ENCODE peak calls at places on chromosomes 2 and 18, in six cellular contexts. S is neuronal stem cell, K is NB4, L is sigmoid colon, U is GM23338, E is coronary artery. G is an unnamed sample.

GRCh38 chr2:46655551-46656436 is 176.4 kb downstream of the TMEM247 start:
- DNase-seq in S (no peak), K (no peak), L (no peak), U (no peak), E (no peak), G (no peak)

GRCh38 chr2:47782557-47783490 is at the start of gene MSH6:
- DNase-seq in S (peak; percentile 92), K (peak; percentile 94), L (peak; percentile 93), U (peak; percentile 92), E (peak; percentile 92), G (peak; percentile 62)

GRCh38 chr2:31987454-31987853 is 23.4 kb downstream of the MEMO1 start:
- DNase-seq in S (no peak), K (peak; percentile 19), L (no peak), U (no peak), E (no peak), G (no peak)

GRCh38 chr2:113198790-113199612 is 25.2 kb downstream of the PSD4 start:
- DNase-seq in S (peak; percentile 74), K (no peak), L (peak; percentile 80), U (peak; percentile 89), E (no peak), G (no peak)

GRCh38 chr2:61193670-61194561 is 31.9 kb downstream of the C2orf74 start:
- DNase-seq in S (no peak), K (peak; percentile 26), L (no peak), U (no peak), E (no peak), G (no peak)

GRCh38 chr2:151638188-151638933 is 95.9 kb downstream of the NEB start:
- DNase-seq in S (no peak), K (peak; percentile 31), L (no peak), U (no peak), E (no peak), G (no peak)

GRCh38 chr2:146321175-146321574 is 1523.7 kb upstream of the ACVR2A start:
- DNase-seq in S (no peak), K (no peak), L (no peak), U (peak; percentile 1), E (no peak), G (no peak)

GRCh38 chr2:221589696-221590095 is 17.6 kb upstream of the EPHA4 start:
- DNase-seq in S (no peak), K (no peak), L (no peak), U (no peak), E (no peak), G (no peak)

GRCh38 chr18:24629926-24630325 is 169.5 kb downstream of the HRH4 start:
- DNase-seq in S (no peak), K (no peak), L (no peak), U (no peak), E (no peak), G (no peak)

GRCh38 chr2:10385933-10386773 is 62.0 kb downstream of the ODC1 start:
- DNase-seq in S (no peak), K (peak; percentile 50), L (no peak), U (no peak), E (no peak), G (no peak)

GRCh38 chr2:25044990-25045389 is 3.1 kb downstream of the EFR3B start:
- DNase-seq in S (no peak), K (no peak), L (no peak), U (no peak), E (no peak), G (no peak)

GRCh38 chr2:98910349-98911125 is 25.5 kb downstream of the CRACDL start:
- DNase-seq in S (no peak), K (no peak), L (peak; percentile 48), U (no peak), E (no peak), G (no peak)

GRCh38 chr2:98563394-98563793 is 44.9 kb downstream of the COA5 start:
- DNase-seq in S (no peak), K (no peak), L (no peak), U (no peak), E (no peak), G (no peak)

GRCh38 chr2:234960091-234961088 is 8.6 kb downstream of the SH3BP4 start:
- DNase-seq in S (no peak), K (no peak), L (no peak), U (peak; percentile 32), E (peak; percentile 35), G (no peak)

GRCh38 chr18:35122586-35123224 is 81.5 kb downstream of the MAPRE2 start:
- DNase-seq in S (no peak), K (no peak), L (no peak), U (peak; percentile 82), E (no peak), G (no peak)

GRCh38 chr2:53403836-53404413 is 363.7 kb upstream of the CHAC2 start:
- DNase-seq in S (no peak), K (peak; percentile 11), L (no peak), U (no peak), E (no peak), G (no peak)

GRCh38 chr2:16671760-16672159 is 6.1 kb upstream of the CYRIA start:
- DNase-seq in S (no peak), K (no peak), L (no peak), U (no peak), E (no peak), G (no peak)

DNA sequence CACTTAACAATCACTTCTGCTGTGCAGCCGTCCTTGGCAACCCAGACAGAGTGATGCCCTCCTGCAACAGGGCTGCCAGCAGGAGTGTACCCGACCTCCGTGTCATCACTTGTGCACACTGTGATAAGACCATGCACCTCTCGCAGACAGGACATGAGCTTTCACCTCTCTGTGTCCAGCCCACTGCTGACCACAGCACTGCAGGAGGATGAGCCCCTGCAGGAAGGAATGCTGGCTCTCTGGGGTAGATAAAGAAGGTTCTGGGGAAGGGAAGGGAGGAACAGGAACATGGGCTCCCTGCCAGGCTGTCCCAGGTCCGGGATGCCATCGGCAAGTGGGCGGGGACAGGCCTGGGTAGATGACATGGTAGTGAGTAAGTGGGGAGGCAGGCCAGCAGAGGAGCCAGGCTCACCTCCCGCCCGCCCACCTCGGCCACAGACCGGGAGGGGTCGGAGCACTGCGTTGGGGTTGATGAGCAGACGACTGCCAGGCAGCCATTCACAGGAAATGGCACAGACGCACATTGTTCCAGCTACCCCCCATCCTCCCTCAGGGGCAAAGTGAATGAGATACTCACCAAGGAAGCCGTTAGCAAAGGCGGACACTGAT is 18.6 kb upstream of the COL6A3 start:
- DNase-seq in S (no peak), K (no peak), L (no peak), U (no peak), E (no peak), G (no peak)
- H3K4me3 ChIP-seq in S (no peak overlapping the region), K (no peak overlapping the region), L (no peak overlapping the region), U (no peak overlapping the region), E (no peak overlapping the region), G (no peak overlapping the region)

DNA sequence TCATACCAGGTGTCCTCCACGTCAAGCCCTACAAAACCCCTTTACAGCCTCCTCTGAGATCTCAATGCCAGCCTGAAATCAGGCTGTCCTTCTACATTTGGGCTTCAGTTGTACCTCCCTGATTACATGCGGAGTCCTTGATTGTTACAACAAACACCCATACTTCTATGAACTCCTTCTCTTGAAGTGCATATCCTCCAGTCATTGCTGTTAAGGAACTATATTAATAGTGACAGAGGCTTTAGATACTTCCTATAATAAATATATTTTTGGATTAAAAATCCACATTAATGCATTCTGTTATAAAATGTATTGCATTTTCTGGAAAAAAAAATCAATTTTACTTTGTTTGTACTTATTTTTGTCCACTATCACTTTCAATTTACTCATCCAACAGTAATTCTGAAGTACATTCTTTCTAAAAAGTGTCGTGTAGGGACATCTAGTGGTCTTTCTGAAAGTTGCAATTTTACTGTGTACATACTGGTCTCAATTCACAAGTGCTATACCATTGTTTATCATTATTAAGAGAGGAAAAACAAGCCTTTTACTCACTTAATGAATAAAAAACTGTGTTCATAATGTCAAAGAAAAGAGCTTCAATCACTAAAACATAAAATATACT is 316.4 kb downstream of the DSEL start:
- DNase-seq in S (peak; percentile 48), K (peak; percentile 52), L (no peak), U (peak; percentile 69), E (no peak), G (peak; percentile 53)
- H3K4me3 ChIP-seq in S (no peak overlapping the region), K (no peak overlapping the region), L (no peak overlapping the region), U (no peak overlapping the region), E (no peak overlapping the region), G (no peak overlapping the region)

GRCh38 chr2:182831097-182831496 is 35.3 kb downstream of the FRZB start:
- DNase-seq in S (no peak), K (no peak), L (no peak), U (no peak), E (no peak), G (no peak)

GRCh38 chr2:182827182-182827879 is 39.1 kb downstream of the FRZB start:
- DNase-seq in S (no peak), K (no peak), L (no peak), U (no peak), E (no peak), G (no peak)

GRCh38 chr2:182836451-182836850 is 30.0 kb downstream of the FRZB start:
- DNase-seq in S (no peak), K (no peak), L (no peak), U (no peak), E (no peak), G (peak; percentile 4)

GRCh38 chr2:182833084-182833483 is 33.4 kb downstream of the FRZB start:
- DNase-seq in S (no peak), K (no peak), L (no peak), U (no peak), E (no peak), G (no peak)

GRCh38 chr2:182831912-182832311 is 34.5 kb downstream of the FRZB start:
- DNase-seq in S (no peak), K (no peak), L (no peak), U (no peak), E (no peak), G (no peak)
- H3K4me3 ChIP-seq in S (peak overlapping the region; percentile 28), K (no peak overlapping the region), L (no peak overlapping the region), U (no peak overlapping the region), E (no peak overlapping the region), G (no peak overlapping the region)

DNA sequence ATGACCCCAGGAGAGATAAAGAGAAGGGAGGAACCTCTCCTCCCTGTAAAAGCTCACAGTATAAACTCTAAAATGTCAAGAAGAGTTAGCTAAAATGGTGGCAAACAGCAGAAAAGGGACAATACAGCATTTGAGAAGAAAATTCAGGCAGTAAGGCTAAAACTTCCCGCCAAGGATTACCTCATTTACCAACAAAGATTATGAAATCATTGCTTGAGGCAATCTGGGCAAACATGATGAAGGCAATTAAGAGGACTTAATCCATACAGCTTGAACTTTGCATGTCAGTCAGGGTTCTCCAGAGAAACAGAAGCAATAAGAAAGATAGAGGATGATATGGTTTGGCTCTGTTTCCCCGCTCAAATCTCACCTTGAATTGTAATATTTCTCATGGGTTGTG is 81.4 kb downstream of the CMPK2 start:
- DNase-seq in S (no peak), K (peak; percentile 23), L (no peak), U (no peak), E (no peak), G (no peak)
- H3K4me3 ChIP-seq in S (no peak overlapping the region), K (no peak overlapping the region), L (no peak overlapping the region), U (no peak overlapping the region), E (no peak overlapping the region), G (no peak overlapping the region)

DNA sequence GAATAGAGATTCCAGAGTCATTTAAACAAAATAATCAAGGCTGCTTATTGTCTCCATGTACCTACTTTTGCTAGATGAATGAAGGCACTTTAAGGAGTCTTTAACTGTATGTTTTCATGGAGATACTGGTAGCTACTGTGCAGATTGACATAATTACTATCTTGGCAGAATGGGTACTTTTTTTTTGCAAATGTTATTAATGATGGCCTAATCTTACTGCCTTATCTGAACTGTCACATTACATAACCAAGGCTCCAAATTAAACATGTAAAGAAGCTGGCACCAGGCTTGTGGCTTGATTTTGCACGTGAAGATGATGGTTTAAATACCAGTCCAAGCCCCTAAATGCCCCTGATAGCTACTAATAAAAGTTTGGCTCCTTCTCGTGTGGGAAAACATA is 4.0 kb downstream of the TRIB2 start:
- DNase-seq in S (no peak), K (no peak), L (no peak), U (no peak), E (no peak), G (no peak)
- H3K4me3 ChIP-seq in S (no peak overlapping the region), K (peak overlapping the region; percentile 35), L (no peak overlapping the region), U (peak overlapping the region; percentile 98), E (peak overlapping the region; percentile 91), G (peak overlapping the region; percentile 72)